ENCODE peak calls at places on chromosomes 2 and 18, in five cellular contexts. J, L, V, U and R are unnamed samples.
A peak's percentile ranks its signal among the peaks of the same experiment; 100 is the strongest.

GRCh38 chr2:189362283-189362682 is 79.0 kb upstream of the WDR75 start:
- DNase-seq in J (no peak), V (no peak), L (no peak), U (no peak), R (no peak)

GRCh38 chr2:8416836-8417832 is 264.7 kb upstream of the ID2 start:
- DNase-seq in L (no peak), U (no peak), J (no peak), V (no peak), R (peak; percentile 19)

GRCh38 chr2:45438872-45439665 is 172.0 kb downstream of the SRBD1 start:
- DNase-seq in J (no peak), U (no peak), V (no peak), L (no peak), R (no peak)

GRCh38 chr2:37454851-37455762 is 110.7 kb downstream of the QPCT start:
- DNase-seq in L (no peak), J (peak; percentile 66), V (no peak), U (no peak), R (no peak)

GRCh38 chr2:54524236-54524991 is 68.3 kb downstream of the SPTBN1 start:
- DNase-seq in L (peak; percentile 57), J (peak; percentile 67), U (no peak), V (peak; percentile 39), R (peak; percentile 42)

GRCh38 chr2:142825861-142826260 is 51.6 kb upstream of the KYNU start:
- DNase-seq in U (no peak), J (peak; percentile 19), L (no peak), V (no peak), R (no peak)

GRCh38 chr2:127637725-127638252 is 8.2 kb upstream of the GPR17 start:
- DNase-seq in V (peak; percentile 82), U (peak; percentile 28), L (peak; percentile 58), J (peak; percentile 90), R (peak; percentile 97)

GRCh38 chr2:146818122-146818521 is 1026.7 kb upstream of the ACVR2A start:
- DNase-seq in V (no peak), J (peak; percentile 69), L (no peak), U (no peak), R (peak; percentile 59)

GRCh38 chr2:40321822-40322221 is 130.1 kb downstream of the SLC8A1 start:
- DNase-seq in L (no peak), J (no peak), V (no peak), U (no peak), R (peak; percentile 45)

GRCh38 chr2:164015328-164016123 is 279.7 kb upstream of the FIGN start:
- DNase-seq in V (no peak), L (peak; percentile 24), J (peak; percentile 71), U (peak; percentile 19), R (no peak)

GRCh38 chr2:127859712-127860085 is 1.7 kb upstream of the POLR2D start:
- DNase-seq in V (peak; percentile 95), L (peak; percentile 93), U (peak; percentile 87), J (no peak), R (peak; percentile 57)

GRCh38 chr2:3904061-3904460 is 200.7 kb downstream of the DCDC2C start:
- DNase-seq in L (no peak), J (no peak), U (no peak), V (no peak), R (no peak)

DNA sequence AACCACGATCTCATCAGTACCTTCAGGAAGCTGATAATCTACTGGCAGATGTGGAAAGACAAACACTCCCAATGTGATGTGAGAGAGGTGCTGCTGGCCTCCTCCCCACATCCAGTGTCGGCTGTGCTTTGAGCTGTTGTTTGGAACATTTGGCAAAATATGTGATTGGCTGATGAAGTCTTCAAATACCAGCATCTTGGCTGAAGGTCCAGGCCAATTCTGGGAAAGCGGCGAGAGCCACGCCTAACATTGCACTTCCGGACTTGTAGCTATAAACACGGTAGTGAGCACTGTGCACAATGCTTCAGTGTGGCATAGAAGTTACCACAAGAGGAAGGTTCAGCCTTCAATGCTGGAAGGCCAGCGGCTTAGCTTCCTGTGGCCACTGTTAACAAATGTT is 198.8 kb downstream of the DCDC2C start:
- DNase-seq in V (no peak), J (no peak), U (no peak), L (no peak), R (no peak)
- H3K4me3 ChIP-seq in V (no peak overlapping the region), J (no peak overlapping the region), U (no peak overlapping the region), L (no peak overlapping the region), R (no peak overlapping the region)

DNA sequence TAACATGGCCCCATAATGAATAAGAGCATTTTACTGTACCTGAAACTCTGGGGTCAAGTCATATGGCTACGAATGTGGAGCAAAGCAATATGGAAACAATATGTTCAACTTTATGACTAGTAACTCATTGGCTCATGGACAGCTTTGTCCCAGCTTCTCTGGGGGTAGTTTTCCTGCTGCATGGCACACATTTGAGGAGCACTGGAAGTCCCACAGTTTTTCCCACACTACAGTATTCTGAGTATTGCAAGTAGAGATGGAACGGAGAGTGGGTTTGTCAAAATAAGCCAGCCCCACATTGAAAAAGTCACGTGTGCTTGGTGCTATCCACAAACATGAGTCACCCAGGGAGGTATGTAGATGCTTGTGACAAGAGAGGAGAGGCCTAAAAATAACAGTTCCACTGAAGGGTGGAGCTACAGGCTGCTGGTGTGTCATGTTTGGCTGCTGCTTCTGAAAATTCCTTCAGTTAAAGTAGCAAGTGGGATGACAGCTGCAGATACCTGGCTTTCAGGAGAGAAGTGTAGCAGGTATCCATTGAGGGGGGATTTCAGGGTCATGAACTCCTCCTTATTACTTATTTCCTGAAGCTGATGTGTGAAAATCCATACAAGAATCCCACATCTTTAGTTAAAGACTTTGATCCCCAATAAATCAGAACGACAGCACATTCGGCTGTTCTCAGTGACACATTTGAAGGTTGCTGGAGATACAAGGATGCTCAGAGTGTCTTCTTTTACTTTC is 48.3 kb upstream of the CTAGE1 start:
- DNase-seq in L (peak; percentile 83), J (peak; percentile 99), U (no peak), V (no peak), R (peak; percentile 94)
- TF ChIP-seq EZH2phosphoT487 in L (no peak), J (no peak), U (no peak), V (no peak), R (no peak)

GRCh38 chr2:223613017-223613950 is 11.1 kb upstream of the SCG2 start:
- DNase-seq in J (peak; percentile 99), L (peak; percentile 92), U (peak; percentile 55), V (peak; percentile 82), R (peak; percentile 91)

GRCh38 chr2:223611061-223611460 is 8.9 kb upstream of the SCG2 start:
- DNase-seq in V (no peak), J (no peak), L (no peak), U (no peak), R (no peak)

GRCh38 chr2:223618172-223619035 is 16.2 kb upstream of the SCG2 start:
- DNase-seq in U (peak; percentile 88), J (no peak), V (peak; percentile 98), L (no peak), R (no peak)

GRCh38 chr2:223614534-223614933 is 12.4 kb upstream of the SCG2 start:
- DNase-seq in L (no peak), V (no peak), U (no peak), J (no peak), R (no peak)

GRCh38 chr2:223612501-223612900 is 10.3 kb upstream of the SCG2 start:
- DNase-seq in V (no peak), L (no peak), J (no peak), U (no peak), R (no peak)
- H3K4me3 ChIP-seq in V (peak overlapping the region; percentile 45), L (no peak overlapping the region), J (peak overlapping the region; percentile 68), U (peak overlapping the region; percentile 38), R (peak overlapping the region; percentile 63)

DNA sequence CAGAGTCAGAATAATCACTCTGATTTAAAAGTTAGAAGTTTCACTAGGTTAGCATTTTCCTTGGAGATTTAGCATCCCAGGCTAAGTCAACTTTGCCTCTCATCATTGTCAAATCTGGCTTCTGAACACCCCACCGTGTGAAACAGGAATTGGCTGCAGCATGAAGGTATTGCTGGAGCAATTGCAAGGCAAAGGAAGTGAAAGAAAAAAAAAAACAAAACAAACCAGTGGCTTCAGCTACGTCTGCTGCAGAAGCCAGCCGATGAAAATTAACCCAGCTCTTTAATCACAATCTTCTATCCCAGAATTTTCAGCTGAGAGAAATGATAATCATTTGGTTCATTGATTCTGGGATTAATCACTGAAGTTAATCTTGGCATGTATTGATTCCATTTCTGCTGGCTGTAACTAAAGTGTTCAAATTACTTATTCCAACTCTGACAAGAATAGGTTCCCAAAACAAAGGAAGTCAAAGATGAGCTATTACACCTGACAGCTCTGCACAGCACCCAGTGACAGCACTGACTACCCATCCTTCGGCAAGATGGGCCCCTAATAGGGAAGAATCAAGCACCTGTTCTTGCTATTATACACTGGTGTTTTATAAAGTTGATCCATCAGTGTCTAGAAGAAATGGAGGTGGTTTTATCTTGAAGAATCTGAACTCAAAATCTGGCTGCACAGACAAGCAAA is 42.7 kb upstream of the REG3G start:
- DNase-seq in V (no peak), L (no peak), J (no peak), U (no peak), R (no peak)
- TF ChIP-seq EZH2phosphoT487 in V (no peak), L (no peak), J (no peak), U (no peak), R (no peak)

DNA sequence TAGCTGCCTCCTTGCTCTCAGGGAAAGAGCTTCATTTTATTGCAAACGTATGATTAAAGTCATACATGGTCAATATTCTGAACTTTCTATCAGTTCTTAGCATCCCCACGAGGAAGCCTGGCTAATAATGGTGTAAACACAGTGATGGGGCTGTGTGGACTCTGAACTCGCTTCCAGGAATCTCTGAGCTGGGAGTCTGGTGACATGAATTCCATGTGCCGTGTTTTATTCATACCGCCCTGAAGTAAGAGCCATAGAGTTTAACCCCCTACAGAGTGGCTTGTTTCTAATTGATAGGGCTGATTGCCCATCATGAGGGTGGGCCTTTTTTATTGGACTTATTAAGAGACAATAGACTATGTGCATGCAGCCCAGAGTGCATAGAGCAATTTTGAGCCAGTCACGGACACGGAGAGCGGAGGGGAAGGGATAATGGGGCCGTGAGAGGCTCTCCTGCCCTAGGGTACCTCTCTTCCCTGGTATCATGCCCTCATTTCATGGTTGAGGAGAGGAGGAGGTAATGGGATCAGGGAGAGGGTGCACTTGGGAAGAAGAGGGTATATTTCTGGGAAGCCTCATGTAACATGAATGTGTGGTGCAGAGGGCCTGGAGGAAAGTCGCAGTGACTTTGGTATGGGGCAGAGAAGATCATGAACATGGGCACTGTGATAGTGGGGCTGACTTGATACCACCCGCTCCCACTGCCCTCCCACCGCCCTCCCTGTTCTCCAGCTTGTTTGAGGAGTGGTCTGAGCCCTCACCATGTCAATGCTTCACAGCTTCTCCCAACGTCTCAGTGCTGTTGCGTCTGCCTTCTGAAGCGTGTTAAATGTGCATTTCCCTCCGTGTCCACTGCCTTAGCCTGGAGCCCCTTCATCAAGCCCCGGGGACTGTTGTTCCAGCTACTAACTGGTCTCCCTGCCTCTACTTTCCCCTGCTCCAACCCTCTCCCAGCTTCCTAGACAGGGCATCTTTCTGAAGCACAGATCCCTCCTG is 73.2 kb downstream of the IL1R2 start:
- DNase-seq in V (no peak), J (peak; percentile 68), U (no peak), L (peak; percentile 66), R (no peak)
- H3K4me3 ChIP-seq in V (no peak overlapping the region), J (peak overlapping the region; percentile 57), U (no peak overlapping the region), L (no peak overlapping the region), R (no peak overlapping the region)

DNA sequence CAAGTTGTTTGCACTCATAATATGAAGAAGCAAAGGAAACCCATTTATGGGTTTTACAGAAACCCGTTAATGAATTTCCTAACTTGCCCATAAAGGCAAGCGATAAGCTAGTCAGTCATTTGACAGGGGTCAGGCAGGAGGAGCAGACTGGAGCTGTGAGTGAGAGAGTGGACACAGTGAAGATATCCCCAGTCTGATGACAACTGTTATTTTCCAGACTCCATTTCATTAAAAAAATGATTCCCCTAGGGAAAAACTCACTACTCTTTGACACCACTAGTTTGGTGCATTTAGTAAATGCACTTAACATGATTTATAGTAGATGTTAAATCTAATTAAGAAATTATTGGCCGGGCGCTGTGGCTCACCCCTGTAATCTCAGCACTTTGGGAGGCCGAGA is 80.8 kb downstream of the TGIF1 start:
- DNase-seq in U (no peak), J (no peak), V (no peak), L (no peak), R (no peak)
- TF ChIP-seq EZH2phosphoT487 in U (no peak), J (no peak), V (no peak), L (no peak), R (no peak)